ENCODE peak calls at places on chromosomes 13 and 19, in six cellular contexts. W, S, Q, F, P and C are unnamed samples.

GRCh38 chr13:85651440-85651839 is 147.8 kb downstream of the SLITRK6 start:
- DNase-seq in S (no peak), P (peak; percentile 13), Q (no peak), F (no peak), W (no peak), C (peak; percentile 61)

GRCh38 chr19:10565028-10565566 is 713 bp downstream of the KRI1 start:
- DNase-seq in F (peak; percentile 30), Q (no peak), W (peak; percentile 52), S (peak; percentile 49), P (peak; percentile 35), C (no peak)

GRCh38 chr13:98537306-98537705 is 39.6 kb downstream of the STK24 start:
- DNase-seq in F (no peak), W (no peak), P (no peak), Q (no peak), S (no peak), C (no peak)

GRCh38 chr19:51006406-51006805 is 5.0 kb upstream of the KLK8 start:
- DNase-seq in F (no peak), Q (no peak), W (no peak), P (no peak), S (no peak), C (no peak)

GRCh38 chr13:45799451-45799850 is 52.1 kb downstream of the SIAH3 start:
- DNase-seq in Q (peak; percentile 44), P (no peak), W (peak; percentile 19), S (no peak), F (no peak), C (no peak)

GRCh38 chr19:11736696-11737095 is 2.0 kb downstream of the ZNF823 start:
- DNase-seq in F (no peak), W (peak; percentile 31), Q (peak; percentile 31), S (peak; percentile 46), P (peak; percentile 38), C (no peak)

GRCh38 chr19:38134538-38135149 is 89.4 kb downstream of the DPF1 start:
- DNase-seq in W (no peak), P (peak; percentile 36), F (no peak), Q (no peak), S (peak; percentile 53), C (no peak)

GRCh38 chr19:964761-965694 is 19.1 kb upstream of the WDR18 start:
- DNase-seq in S (no peak), P (peak; percentile 27), Q (no peak), F (no peak), W (no peak), C (no peak)

GRCh38 chr13:76687467-76687866 is 198.7 kb downstream of the KCTD12 start:
- DNase-seq in F (no peak), Q (no peak), P (no peak), W (no peak), S (no peak), C (no peak)

GRCh38 chr19:36604656-36605100 is 435 bp upstream of the ZNF382 start:
- DNase-seq in P (peak; percentile 38), S (peak; percentile 20), W (peak; percentile 68), Q (peak; percentile 71), F (peak; percentile 80), C (no peak)

GRCh38 chr13:26628706-26629105 is 71.2 kb downstream of the WASF3 start:
- DNase-seq in W (no peak), F (no peak), S (peak; percentile 47), P (peak; percentile 3), Q (no peak), C (no peak)

GRCh38 chr13:105660550-105660949 is 874.9 kb downstream of the EFNB2 start:
- DNase-seq in S (no peak), W (no peak), F (no peak), Q (no peak), P (no peak), C (no peak)

GRCh38 chr19:44710483-44710882 is 11.5 kb downstream of the CEACAM16 start:
- DNase-seq in P (no peak), F (no peak), S (no peak), W (no peak), Q (no peak), C (no peak)

GRCh38 chr13:28220166-28220565 is 81.8 kb downstream of the PAN3 start:
- DNase-seq in W (no peak), F (no peak), S (peak; percentile 82), Q (no peak), P (no peak), C (no peak)

GRCh38 chr13:99425485-99426341 is 75.6 kb upstream of the TM9SF2 start:
- DNase-seq in W (no peak), S (no peak), Q (no peak), F (peak; percentile 37), P (no peak), C (no peak)

GRCh38 chr19:48634424-48635262 is 2.5 kb downstream of the DBP start:
- DNase-seq in F (peak; percentile 89), S (peak; percentile 99), P (peak; percentile 91), Q (peak; percentile 97), W (peak; percentile 98), C (peak; percentile 96)
- TF ChIP-seq CTCF in F (no peak), S (no peak), P (no peak), Q (no peak), W (no peak), C (no peak)

DNA sequence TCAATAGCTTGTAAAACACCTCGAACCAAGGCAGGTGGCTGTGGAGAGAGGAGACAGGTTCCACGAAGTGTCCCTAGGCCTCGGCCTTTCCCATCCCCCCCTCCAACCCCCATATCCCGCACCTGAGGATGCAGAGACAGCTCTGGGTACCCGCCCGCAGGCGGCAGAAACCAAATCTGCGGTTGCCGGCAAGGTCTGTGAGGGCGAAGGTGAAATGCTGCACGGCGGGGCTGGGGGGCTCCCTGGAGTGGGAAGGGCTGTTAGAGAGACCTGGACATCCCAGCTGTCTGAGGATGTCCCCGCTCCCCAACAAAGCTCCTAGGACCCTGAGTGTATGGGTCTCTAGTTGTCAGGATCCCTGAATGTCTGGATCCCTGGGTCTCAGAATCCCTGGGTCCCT is 2.8 kb downstream of the DENND1C start:
- DNase-seq in F (no peak), P (no peak), Q (no peak), S (no peak), W (no peak), C (no peak)
- H3K4me1 ChIP-seq in F (peaks cover 33% of the 10 kb centered on the region), P (no peaks in the 10 kb centered on the region), Q (peaks cover 15% of the 10 kb centered on the region), S (no peaks in the 10 kb centered on the region), W (no peaks in the 10 kb centered on the region), C (no peaks in the 10 kb centered on the region)

DNA sequence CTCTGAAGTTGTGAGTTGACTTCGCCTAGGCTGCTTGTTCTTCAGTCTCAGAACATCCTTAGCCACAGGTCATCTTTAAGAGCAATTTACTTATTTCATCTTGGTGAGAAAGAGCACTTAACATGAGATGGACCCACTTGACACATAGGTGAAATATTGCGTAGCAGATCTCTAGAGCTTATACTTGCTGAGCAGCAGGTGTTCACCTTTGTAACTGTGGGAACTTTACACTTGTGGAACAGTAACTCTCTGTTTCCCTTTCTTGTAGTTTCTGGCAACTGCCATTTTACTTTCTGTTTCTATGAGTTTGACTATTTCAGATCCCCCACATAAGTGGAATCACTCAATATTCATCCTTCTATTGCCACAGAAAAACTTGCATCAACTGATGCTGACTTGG is 95.7 kb downstream of the SLC10A2 start:
- DNase-seq in S (no peak), F (no peak), W (no peak), Q (no peak), P (no peak), C (no peak)
- TF ChIP-seq CTCF in S (no peak), F (no peak), W (no peak), Q (no peak), P (no peak), C (no peak)

DNA sequence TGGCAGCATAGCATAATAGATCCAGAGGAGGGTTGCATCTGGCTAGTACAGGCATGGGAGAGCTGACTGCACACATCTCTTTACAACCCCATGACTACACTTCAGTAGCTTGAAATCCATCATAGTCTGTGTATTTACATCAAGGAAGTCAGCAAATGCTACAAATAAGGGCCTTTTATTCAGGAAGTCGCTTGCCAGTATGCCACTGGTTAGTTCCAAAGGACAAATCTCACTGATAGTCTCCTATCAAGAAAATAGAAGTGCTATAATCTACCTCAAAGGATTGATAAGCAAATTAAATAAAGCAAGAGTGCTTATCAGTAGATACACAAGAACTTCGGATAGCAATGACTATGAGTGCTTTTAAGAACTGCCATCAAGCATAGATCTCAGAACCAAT is 112.7 kb downstream of the KLF12 start:
- DNase-seq in W (no peak), P (no peak), Q (no peak), S (no peak), F (no peak), C (no peak)
- H3K4me1 ChIP-seq in W (peaks cover 6% of the 10 kb centered on the region), P (peaks cover under 1% of the 10 kb centered on the region), Q (peaks cover 25% of the 10 kb centered on the region), S (peaks cover 25% of the 10 kb centered on the region), F (peaks cover 49% of the 10 kb centered on the region), C (peaks cover under 1% of the 10 kb centered on the region)